ENCODE peak calls at places on chromosomes 16 and 17, in ten cellular contexts. K is prostate gland; S is neural progenitor cell; N is CD4-positive, alpha-beta T cell; L is heart right ventricle; Z is RPMI8226; R is D721Med; H is breast epithelium; D is neural crest cell; T is HTR-8/SVneo. U is an unnamed sample.

GRCh38 chr16:20040011-20040410 is 33.7 kb downstream of the GPR139 start:
- DNase-seq in S (no peak), D (no peak), L (no peak), K (no peak), R (no peak), Z (no peak), H (no peak), N (no peak), T (no peak), U (no peak)

GRCh38 chr16:1036121-1036520 is 36.4 kb upstream of the SSTR5 start:
- DNase-seq in D (no peak), K (no peak), H (no peak), S (no peak), R (no peak), Z (no peak), T (no peak), N (no peak), L (no peak), U (no peak)

GRCh38 chr17:1716912-1717695 is 6.9 kb upstream of the TLCD2 start:
- DNase-seq in L (peak), R (peak), K (peak), Z (peak), D (peak), H (peak), N (peak), S (peak), T (peak), U (peak)

GRCh38 chr17:44024271-44024663 is 9.5 kb upstream of the TMEM101 start:
- DNase-seq in N (no peak), K (no peak), Z (no peak), L (no peak), S (no peak), D (no peak), H (no peak), R (peak), T (no peak), U (no peak)

GRCh38 chr16:69939821-69940585 is 11.1 kb upstream of the CLEC18A start:
- DNase-seq in L (no peak), T (no peak), R (no peak), H (no peak), D (no peak), N (no peak), K (no peak), S (no peak), Z (no peak), U (no peak)

GRCh38 chr16:19582050-19582784 is 26.7 kb downstream of the VPS35L start:
- DNase-seq in S (no peak), R (no peak), H (no peak), K (no peak), L (no peak), T (no peak), Z (no peak), N (no peak), D (no peak), U (no peak)

GRCh38 chr16:84443166-84443802 is 61.2 kb downstream of the MEAK7 start:
- DNase-seq in R (no peak), K (no peak), H (no peak), L (no peak), D (no peak), Z (no peak), N (no peak), S (no peak), T (no peak), U (no peak)

GRCh38 chr17:75059369-75060345 is 12.6 kb downstream of the KCTD2 start:
- DNase-seq in L (peak), D (no peak), K (peak), T (peak), R (no peak), H (no peak), N (no peak), S (no peak), Z (peak), U (no peak)

GRCh38 chr17:797236-797635 is 15.1 kb downstream of the MRM3 start:
- DNase-seq in S (no peak), T (no peak), Z (no peak), N (no peak), D (no peak), R (no peak), H (no peak), K (no peak), L (no peak), U (no peak)

GRCh38 chr16:56409195-56409594 is 16.1 kb downstream of the AMFR start:
- DNase-seq in R (no peak), N (no peak), S (no peak), D (no peak), K (no peak), Z (no peak), H (no peak), L (no peak), T (no peak), U (no peak)

GRCh38 chr17:76501018-76501826 is at the start of gene RHBDF2:
- DNase-seq in Z (peak), N (peak), D (peak), S (peak), H (peak), R (peak), T (peak), K (peak), L (peak), U (peak)

GRCh38 chr16:7083086-7083485 is 249.6 kb upstream of the RBFOX1 start:
- DNase-seq in D (no peak), L (no peak), R (no peak), T (no peak), S (no peak), H (no peak), N (no peak), K (no peak), Z (no peak), U (no peak)

GRCh38 chr16:85019659-85020245 is 7.8 kb upstream of the KIAA0513 start:
- DNase-seq in N (no peak), T (no peak), R (no peak), S (no peak), Z (peak), D (no peak), L (no peak), K (peak), H (no peak), U (no peak)

GRCh38 chr16:15513169-15513568 is 78.8 kb downstream of the BMERB1 start:
- DNase-seq in N (no peak), L (no peak), S (no peak), R (no peak), H (no peak), Z (no peak), D (no peak), T (no peak), K (no peak), U (no peak)

GRCh38 chr16:69481901-69482341 is 57.5 kb downstream of the CYB5B start:
- DNase-seq in S (no peak), H (peak), L (peak), D (no peak), N (no peak), T (no peak), R (no peak), Z (no peak), K (peak), U (peak)

GRCh38 chr17:4764612-4765011 is 7.1 kb upstream of the TM4SF5 start:
- DNase-seq in Z (no peak), R (no peak), K (no peak), D (no peak), N (no peak), H (no peak), S (no peak), L (no peak), T (no peak), U (no peak)

GRCh38 chr17:82090549-82091263 is 7.3 kb downstream of the FASN start:
- DNase-seq in D (no peak), T (no peak), K (no peak), R (no peak), Z (no peak), S (no peak), N (no peak), L (no peak), H (no peak), U (no peak)

GRCh38 chr17:35915153-35915969 is 15.2 kb downstream of the RDM1 start:
- DNase-seq in K (no peak), N (no peak), H (no peak), Z (no peak), T (no peak), L (no peak), D (no peak), S (no peak), R (no peak), U (no peak)

GRCh38 chr17:73437826-73438225 is 126.0 kb upstream of the CDC42EP4 start:
- DNase-seq in L (no peak), Z (no peak), N (no peak), T (no peak), K (no peak), D (no peak), H (no peak), R (no peak), S (no peak), U (no peak)

GRCh38 chr16:74760007-74760767 is 14.4 kb downstream of the FA2H start:
- DNase-seq in N (no peak), H (no peak), Z (no peak), D (no peak), S (no peak), K (no peak), L (no peak), T (peak), R (no peak), U (no peak)

GRCh38 chr17:41863074-41863843 is 2.0 kb downstream of the KLHL11 start:
- DNase-seq in T (no peak), S (peak), D (no peak), N (no peak), L (no peak), R (no peak), Z (no peak), H (no peak), K (no peak), U (no peak)

GRCh38 chr16:85391769-85392583 is 221.1 kb upstream of the GSE1 start:
- DNase-seq in H (no peak), K (no peak), Z (no peak), N (no peak), D (no peak), S (no peak), T (no peak), L (no peak), R (no peak), U (no peak)

GRCh38 chr17:78127240-78127887 is 1.2 kb downstream of the TMC6 start:
- DNase-seq in S (peak), T (no peak), D (peak), H (no peak), L (peak), N (peak), Z (peak), R (no peak), K (no peak), U (no peak)

GRCh38 chr16:1781758-1782407 is 488 bp downstream of the SPSB3 start:
- DNase-seq in D (no peak), R (no peak), L (no peak), K (no peak), H (no peak), T (no peak), S (peak), N (peak), Z (peak), U (no peak)

GRCh38 chr17:77258638-77259037 is 117.9 kb downstream of the SEC14L1 start:
- DNase-seq in L (no peak), T (no peak), Z (no peak), R (no peak), S (no peak), H (no peak), K (no peak), D (no peak), N (no peak), U (no peak)

GRCh38 chr16:86713021-86713631 is 134.8 kb downstream of the FOXL1 start:
- DNase-seq in T (no peak), N (no peak), D (no peak), R (no peak), S (no peak), K (no peak), L (no peak), H (no peak), Z (no peak), U (no peak)

GRCh38 chr17:7587420-7587786 is 2.5 kb downstream of the SOX15 start:
- DNase-seq in K (no peak), T (no peak), N (no peak), L (no peak), R (no peak), D (no peak), Z (no peak), S (no peak), H (no peak), U (no peak)

GRCh38 chr16:57773019-57773418 is 29.3 kb downstream of the KIFC3 start:
- DNase-seq in T (no peak), L (no peak), N (no peak), H (no peak), K (no peak), D (no peak), R (no peak), S (no peak), Z (no peak), U (no peak)

GRCh38 chr17:489758-490329 is 137.2 kb upstream of the RPH3AL start:
- DNase-seq in S (peak), T (peak), N (peak), D (peak), R (no peak), K (no peak), Z (no peak), L (peak), H (no peak), U (no peak)

GRCh38 chr16:68396481-68396880 is 51.8 kb downstream of the SMPD3 start:
- DNase-seq in H (no peak), N (peak), L (no peak), D (peak), S (peak), K (peak), R (no peak), Z (peak), T (peak), U (no peak)

GRCh38 chr17:53168413-53168812 is 654.3 kb upstream of the KIF2B start:
- DNase-seq in T (no peak), Z (no peak), D (no peak), K (no peak), L (no peak), N (no peak), H (no peak), R (no peak), S (no peak), U (no peak)

GRCh38 chr16:17520567-17520966 is 49.8 kb upstream of the XYLT1 start:
- DNase-seq in S (no peak), N (no peak), K (no peak), T (no peak), R (no peak), Z (no peak), L (no peak), D (no peak), H (no peak), U (no peak)

GRCh38 chr16:88456356-88457292 is 3.5 kb downstream of the ZFPM1 start:
- DNase-seq in L (no peak), K (no peak), H (no peak), S (no peak), T (no peak), D (no peak), R (no peak), N (peak), Z (no peak), U (no peak)

GRCh38 chr16:50946098-50946497 is 204.2 kb downstream of the CYLD start:
- DNase-seq in S (no peak), K (no peak), L (no peak), R (no peak), T (no peak), N (no peak), Z (no peak), H (no peak), D (no peak), U (no peak)

GRCh38 chr17:76023900-76024237 is 3.2 kb downstream of the EVPL start:
- DNase-seq in D (no peak), K (no peak), Z (no peak), T (no peak), R (no peak), S (no peak), L (no peak), N (no peak), H (no peak), U (no peak)

GRCh38 chr17:19409509-19409908 is 1.5 kb upstream of the RNF112 start:
- DNase-seq in S (no peak), R (no peak), H (no peak), T (peak), Z (no peak), D (no peak), N (no peak), K (no peak), L (no peak), U (no peak)

U was measured in esophagus muscularis mucosa.